ENCODE peak calls at places on chromosomes 16 and 17, in six cellular contexts. One of them, this sample, is unnamed.

GRCh38 chr17:43958953-43959352 is 5.2 kb upstream of the PYY start:
- DNase-seq in RWPE1: no peak
- DNase-seq in BE2C: no peak
- DNase-seq in right lobe of liver: no peak
- DNase-seq in AG09319: no peak
- DNase-seq in dorsolateral prefrontal cortex: no peak
- DNase-seq in this sample: no peak

GRCh38 chr16:72051818-72052217 is 2.5 kb upstream of the HP start:
- DNase-seq in dorsolateral prefrontal cortex: no peak
- DNase-seq in BE2C: no peak
- DNase-seq in AG09319: no peak
- DNase-seq in RWPE1: no peak
- DNase-seq in right lobe of liver: no peak
- DNase-seq in this sample: no peak

GRCh38 chr17:44522883-44523671 is 19.9 kb upstream of the GPATCH8 start:
- DNase-seq in AG09319: no peak
- DNase-seq in BE2C: peak
- DNase-seq in right lobe of liver: peak
- DNase-seq in dorsolateral prefrontal cortex: no peak
- DNase-seq in RWPE1: peak
- DNase-seq in this sample: no peak

GRCh38 chr16:12091569-12092346 is 115.2 kb downstream of the SNX29 start:
- DNase-seq in AG09319: no peak
- DNase-seq in BE2C: no peak
- DNase-seq in right lobe of liver: peak
- DNase-seq in dorsolateral prefrontal cortex: no peak
- DNase-seq in RWPE1: no peak
- DNase-seq in this sample: no peak

GRCh38 chr17:34566873-34567272 is 12.5 kb upstream of the TMEM132E start:
- DNase-seq in BE2C: no peak
- DNase-seq in RWPE1: no peak
- DNase-seq in dorsolateral prefrontal cortex: no peak
- DNase-seq in right lobe of liver: no peak
- DNase-seq in AG09319: no peak
- DNase-seq in this sample: no peak

GRCh38 chr17:56761387-56761786 is 72.3 kb downstream of the C17orf67 start:
- DNase-seq in RWPE1: no peak
- DNase-seq in AG09319: no peak
- DNase-seq in right lobe of liver: no peak
- DNase-seq in BE2C: no peak
- DNase-seq in dorsolateral prefrontal cortex: no peak
- DNase-seq in this sample: no peak

GRCh38 chr17:32927724-32928526 is at the start of gene TMEM98:
- DNase-seq in dorsolateral prefrontal cortex: peak
- DNase-seq in BE2C: peak
- DNase-seq in right lobe of liver: peak
- DNase-seq in RWPE1: no peak
- DNase-seq in AG09319: no peak
- DNase-seq in this sample: peak

GRCh38 chr17:40179923-40180659 is 2.8 kb downstream of the RAPGEFL1 start:
- DNase-seq in BE2C: no peak
- DNase-seq in AG09319: no peak
- DNase-seq in dorsolateral prefrontal cortex: peak
- DNase-seq in right lobe of liver: no peak
- DNase-seq in RWPE1: peak
- DNase-seq in this sample: no peak

GRCh38 chr16:11639925-11640899 is 28.0 kb upstream of the SNN start:
- DNase-seq in right lobe of liver: peak
- DNase-seq in BE2C: peak
- DNase-seq in RWPE1: peak
- DNase-seq in dorsolateral prefrontal cortex: peak
- DNase-seq in AG09319: peak
- DNase-seq in this sample: no peak

GRCh38 chr16:20061132-20061531 is 12.6 kb downstream of the GPR139 start:
- DNase-seq in AG09319: no peak
- DNase-seq in right lobe of liver: no peak
- DNase-seq in RWPE1: no peak
- DNase-seq in BE2C: no peak
- DNase-seq in dorsolateral prefrontal cortex: no peak
- DNase-seq in this sample: no peak

GRCh38 chr16:85651822-85652430 is 36.8 kb downstream of the GINS2 start:
- DNase-seq in dorsolateral prefrontal cortex: no peak
- DNase-seq in AG09319: no peak
- DNase-seq in right lobe of liver: no peak
- DNase-seq in BE2C: peak
- DNase-seq in RWPE1: no peak
- DNase-seq in this sample: peak

GRCh38 chr16:23062524-23062923 is 86.7 kb downstream of the USP31 start:
- DNase-seq in dorsolateral prefrontal cortex: no peak
- DNase-seq in RWPE1: no peak
- DNase-seq in BE2C: no peak
- DNase-seq in right lobe of liver: no peak
- DNase-seq in AG09319: no peak
- DNase-seq in this sample: no peak

GRCh38 chr16:85868495-85868894 is 30.5 kb upstream of the IRF8 start:
- DNase-seq in BE2C: no peak
- DNase-seq in RWPE1: no peak
- DNase-seq in dorsolateral prefrontal cortex: no peak
- DNase-seq in right lobe of liver: no peak
- DNase-seq in AG09319: no peak
- DNase-seq in this sample: peak

GRCh38 chr17:81094224-81094743 is 59.3 kb downstream of the BAIAP2 start:
- DNase-seq in AG09319: no peak
- DNase-seq in right lobe of liver: no peak
- DNase-seq in RWPE1: no peak
- DNase-seq in BE2C: no peak
- DNase-seq in dorsolateral prefrontal cortex: no peak
- DNase-seq in this sample: no peak

GRCh38 chr16:78768226-78768625 is 668.8 kb downstream of the WWOX start:
- DNase-seq in dorsolateral prefrontal cortex: no peak
- DNase-seq in BE2C: no peak
- DNase-seq in RWPE1: no peak
- DNase-seq in right lobe of liver: no peak
- DNase-seq in AG09319: no peak
- DNase-seq in this sample: no peak

GRCh38 chr16:72942021-72942420 is 105.9 kb downstream of the ZFHX3 start:
- DNase-seq in AG09319: no peak
- DNase-seq in right lobe of liver: no peak
- DNase-seq in dorsolateral prefrontal cortex: no peak
- DNase-seq in BE2C: no peak
- DNase-seq in RWPE1: no peak
- DNase-seq in this sample: no peak

GRCh38 chr17:82333279-82334171 is at the start of gene SECTM1:
- DNase-seq in right lobe of liver: peak
- DNase-seq in RWPE1: peak
- DNase-seq in dorsolateral prefrontal cortex: peak
- DNase-seq in BE2C: peak
- DNase-seq in AG09319: no peak
- DNase-seq in this sample: no peak

GRCh38 chr17:42101513-42102292 is 3.4 kb upstream of the ZNF385C start:
- DNase-seq in RWPE1: peak
- DNase-seq in BE2C: peak
- DNase-seq in right lobe of liver: peak
- DNase-seq in AG09319: no peak
- DNase-seq in dorsolateral prefrontal cortex: peak
- DNase-seq in this sample: no peak

GRCh38 chr17:1783271-1783670 is 21.4 kb downstream of the SERPINF1 start:
- DNase-seq in RWPE1: no peak
- DNase-seq in BE2C: no peak
- DNase-seq in right lobe of liver: peak
- DNase-seq in dorsolateral prefrontal cortex: no peak
- DNase-seq in AG09319: no peak
- DNase-seq in this sample: no peak

GRCh38 chr17:60094754-60095153 is 16.0 kb upstream of the HEATR6 start:
- DNase-seq in AG09319: no peak
- DNase-seq in RWPE1: no peak
- DNase-seq in right lobe of liver: no peak
- DNase-seq in BE2C: no peak
- DNase-seq in dorsolateral prefrontal cortex: no peak
- DNase-seq in this sample: no peak

GRCh38 chr17:41329279-41329925 is 13.9 kb upstream of the KRTAP17-1 start:
- DNase-seq in right lobe of liver: no peak
- DNase-seq in dorsolateral prefrontal cortex: no peak
- DNase-seq in RWPE1: peak
- DNase-seq in AG09319: peak
- DNase-seq in BE2C: peak
- DNase-seq in this sample: no peak

GRCh38 chr16:83458612-83459011 is 349.2 kb upstream of the HSBP1 start:
- DNase-seq in BE2C: no peak
- DNase-seq in AG09319: no peak
- DNase-seq in right lobe of liver: no peak
- DNase-seq in dorsolateral prefrontal cortex: no peak
- DNase-seq in RWPE1: no peak
- DNase-seq in this sample: no peak

GRCh38 chr17:49513044-49513395 is 17.9 kb downstream of the NGFR start:
- DNase-seq in BE2C: no peak
- DNase-seq in dorsolateral prefrontal cortex: no peak
- DNase-seq in right lobe of liver: no peak
- DNase-seq in RWPE1: no peak
- DNase-seq in AG09319: no peak
- DNase-seq in this sample: no peak

GRCh38 chr16:47731252-47731651 is 270.1 kb downstream of the PHKB start:
- DNase-seq in AG09319: peak
- DNase-seq in RWPE1: no peak
- DNase-seq in right lobe of liver: no peak
- DNase-seq in dorsolateral prefrontal cortex: no peak
- DNase-seq in BE2C: no peak
- DNase-seq in this sample: no peak

GRCh38 chr16:74497761-74498160 is 76.5 kb upstream of the CLEC18B start:
- DNase-seq in BE2C: no peak
- DNase-seq in right lobe of liver: no peak
- DNase-seq in dorsolateral prefrontal cortex: no peak
- DNase-seq in RWPE1: no peak
- DNase-seq in AG09319: no peak
- DNase-seq in this sample: no peak

DNA sequence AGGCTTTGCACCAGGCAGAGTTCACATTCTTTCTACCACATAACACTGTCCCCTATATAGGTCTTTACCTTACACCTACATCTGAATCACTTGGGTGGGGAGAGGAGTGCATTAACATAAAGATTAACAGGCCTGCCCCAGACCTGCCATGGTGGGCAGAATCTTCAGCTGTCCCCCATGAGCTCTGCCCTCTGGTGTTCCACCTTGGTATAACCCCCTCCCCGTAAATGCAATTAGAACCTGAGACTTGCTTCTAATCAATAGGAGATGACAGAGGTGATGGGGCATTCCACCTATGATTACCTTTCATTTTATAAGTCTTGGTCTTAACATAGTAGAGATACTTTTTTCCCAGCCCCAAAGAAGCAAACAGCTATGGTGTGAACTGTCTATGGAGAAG is 20.4 kb upstream of the GRIN2A start:
- DNase-seq in dorsolateral prefrontal cortex: no peak
- DNase-seq in right lobe of liver: no peak
- DNase-seq in AG09319: no peak
- DNase-seq in RWPE1: no peak
- DNase-seq in BE2C: no peak
- DNase-seq in this sample: no peak
- TF ChIP-seq CTCF in dorsolateral prefrontal cortex: no peak
- TF ChIP-seq CTCF in right lobe of liver: no peak
- TF ChIP-seq CTCF in AG09319: no peak
- TF ChIP-seq CTCF in RWPE1: no peak
- TF ChIP-seq CTCF in BE2C: no peak
- TF ChIP-seq CTCF in this sample: peak

GRCh38 chr16:3087243-3087791 is 11.8 kb downstream of the ZSCAN10 start:
- DNase-seq in AG09319: no peak
- DNase-seq in RWPE1: no peak
- DNase-seq in BE2C: no peak
- DNase-seq in right lobe of liver: peak
- DNase-seq in dorsolateral prefrontal cortex: no peak
- DNase-seq in this sample: no peak
- TF ChIP-seq CTCF in AG09319: peak
- TF ChIP-seq CTCF in RWPE1: no peak
- TF ChIP-seq CTCF in BE2C: peak
- TF ChIP-seq CTCF in right lobe of liver: peak
- TF ChIP-seq CTCF in dorsolateral prefrontal cortex: no peak
- TF ChIP-seq CTCF in this sample: no peak

GRCh38 chr17:65025288-65025687 is 31.3 kb downstream of the GNA13 start:
- DNase-seq in RWPE1: no peak
- DNase-seq in AG09319: no peak
- DNase-seq in right lobe of liver: no peak
- DNase-seq in BE2C: no peak
- DNase-seq in dorsolateral prefrontal cortex: no peak
- DNase-seq in this sample: no peak

GRCh38 chr17:65028537-65028843 is 28.1 kb downstream of the GNA13 start:
- DNase-seq in right lobe of liver: no peak
- DNase-seq in AG09319: no peak
- DNase-seq in BE2C: no peak
- DNase-seq in dorsolateral prefrontal cortex: no peak
- DNase-seq in RWPE1: no peak
- DNase-seq in this sample: no peak

GRCh38 chr17:65029605-65030308 is 26.8 kb downstream of the GNA13 start:
- DNase-seq in AG09319: no peak
- DNase-seq in RWPE1: no peak
- DNase-seq in dorsolateral prefrontal cortex: no peak
- DNase-seq in BE2C: no peak
- DNase-seq in right lobe of liver: no peak
- DNase-seq in this sample: no peak

GRCh38 chr17:65030618-65031017 is 25.9 kb downstream of the GNA13 start:
- DNase-seq in dorsolateral prefrontal cortex: no peak
- DNase-seq in RWPE1: no peak
- DNase-seq in AG09319: no peak
- DNase-seq in BE2C: no peak
- DNase-seq in right lobe of liver: no peak
- DNase-seq in this sample: no peak

DNA sequence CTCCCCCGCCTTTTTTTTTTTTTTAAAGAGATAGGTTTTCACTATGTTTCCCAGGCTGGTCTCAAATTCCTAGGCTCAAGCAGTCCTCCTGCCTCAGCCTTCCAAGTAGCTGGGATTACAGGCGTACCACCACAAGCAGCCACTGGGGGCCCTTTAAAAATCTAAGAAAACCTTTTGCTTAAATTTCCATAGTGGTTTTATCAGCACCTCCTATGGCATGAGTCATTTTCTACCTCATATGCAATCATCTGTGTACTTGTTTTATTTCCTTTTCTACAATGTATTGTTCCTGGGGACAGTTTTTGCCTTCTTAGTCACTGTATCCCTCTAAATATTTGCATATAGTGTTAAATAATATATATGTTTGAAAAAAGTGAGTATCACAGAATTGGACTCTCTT is 29.2 kb downstream of the GNA13 start:
- DNase-seq in right lobe of liver: no peak
- DNase-seq in AG09319: no peak
- DNase-seq in BE2C: peak
- DNase-seq in dorsolateral prefrontal cortex: no peak
- DNase-seq in RWPE1: peak
- DNase-seq in this sample: no peak
- TF ChIP-seq CTCF in right lobe of liver: no peak
- TF ChIP-seq CTCF in AG09319: peak
- TF ChIP-seq CTCF in BE2C: peak
- TF ChIP-seq CTCF in dorsolateral prefrontal cortex: no peak
- TF ChIP-seq CTCF in RWPE1: peak
- TF ChIP-seq CTCF in this sample: peak

DNA sequence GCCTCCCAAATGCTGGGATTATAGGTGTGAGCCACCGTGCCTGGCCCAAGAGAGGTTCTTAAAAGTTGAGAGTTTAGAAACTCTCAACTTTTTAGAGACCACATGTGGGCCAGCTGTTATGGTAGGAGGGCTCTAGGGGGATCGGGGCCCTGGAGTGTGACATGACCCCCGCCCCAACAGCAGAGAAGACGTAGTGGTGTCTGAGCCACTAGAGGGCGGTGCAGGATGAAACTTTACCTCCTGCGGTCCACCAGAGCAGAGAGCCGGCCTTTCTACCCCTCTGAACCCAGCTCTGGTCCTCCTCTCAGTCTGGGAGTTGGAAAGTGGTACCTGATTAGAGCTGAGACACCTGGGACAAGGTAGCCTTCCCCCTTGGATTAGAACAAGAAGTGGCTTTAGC is 7.4 kb downstream of the CDK5RAP3 start:
- DNase-seq in BE2C: peak
- DNase-seq in AG09319: no peak
- DNase-seq in dorsolateral prefrontal cortex: peak
- DNase-seq in right lobe of liver: no peak
- DNase-seq in RWPE1: peak
- DNase-seq in this sample: peak
- TF ChIP-seq CTCF in BE2C: peak
- TF ChIP-seq CTCF in AG09319: peak
- TF ChIP-seq CTCF in dorsolateral prefrontal cortex: peak
- TF ChIP-seq CTCF in right lobe of liver: peak
- TF ChIP-seq CTCF in RWPE1: peak
- TF ChIP-seq CTCF in this sample: peak

This sample was measured in mesothelial cell of epicardium.